ENCODE peak calls at places on chromosomes 11 and 22, in six cellular contexts. One of them, this sample, is unnamed.

GRCh38 chr22:49765951-49766350 is 61.7 kb downstream of the BRD1 start:
- DNase-seq in testis: peak
- DNase-seq in NT2/D1: no peak
- DNase-seq in CD8-positive, alpha-beta T cell: no peak
- DNase-seq in suprapubic skin: no peak
- DNase-seq in Jurkat, Clone E6-1: no peak
- DNase-seq in this sample: no peak

GRCh38 chr11:68994161-68994890 is 13.5 kb upstream of the MRGPRD start:
- DNase-seq in CD8-positive, alpha-beta T cell: no peak
- DNase-seq in suprapubic skin: peak
- DNase-seq in Jurkat, Clone E6-1: no peak
- DNase-seq in testis: peak
- DNase-seq in NT2/D1: no peak
- DNase-seq in this sample: no peak

GRCh38 chr22:46091277-46091977 is 58.9 kb upstream of the PPARA start:
- DNase-seq in NT2/D1: no peak
- DNase-seq in suprapubic skin: no peak
- DNase-seq in Jurkat, Clone E6-1: no peak
- DNase-seq in testis: no peak
- DNase-seq in CD8-positive, alpha-beta T cell: no peak
- DNase-seq in this sample: no peak

GRCh38 chr22:35581023-35581413 is 36.1 kb downstream of the MB start:
- DNase-seq in suprapubic skin: no peak
- DNase-seq in Jurkat, Clone E6-1: no peak
- DNase-seq in testis: no peak
- DNase-seq in CD8-positive, alpha-beta T cell: no peak
- DNase-seq in NT2/D1: no peak
- DNase-seq in this sample: no peak

GRCh38 chr11:111269146-111269868 is 23.8 kb downstream of the POU2AF2 start:
- DNase-seq in Jurkat, Clone E6-1: no peak
- DNase-seq in testis: peak
- DNase-seq in suprapubic skin: no peak
- DNase-seq in CD8-positive, alpha-beta T cell: no peak
- DNase-seq in NT2/D1: no peak
- DNase-seq in this sample: no peak

GRCh38 chr11:111846063-111846462 is 25.3 kb downstream of the ALG9 start:
- DNase-seq in NT2/D1: no peak
- DNase-seq in Jurkat, Clone E6-1: no peak
- DNase-seq in CD8-positive, alpha-beta T cell: no peak
- DNase-seq in testis: no peak
- DNase-seq in suprapubic skin: no peak
- DNase-seq in this sample: no peak

GRCh38 chr11:112222303-112222702 is 3.9 kb upstream of the PTS start:
- DNase-seq in NT2/D1: no peak
- DNase-seq in Jurkat, Clone E6-1: no peak
- DNase-seq in suprapubic skin: no peak
- DNase-seq in testis: no peak
- DNase-seq in CD8-positive, alpha-beta T cell: no peak
- DNase-seq in this sample: no peak

GRCh38 chr22:26409705-26410376 is 19.2 kb upstream of the ASPHD2 start:
- DNase-seq in suprapubic skin: no peak
- DNase-seq in CD8-positive, alpha-beta T cell: no peak
- DNase-seq in testis: no peak
- DNase-seq in NT2/D1: no peak
- DNase-seq in Jurkat, Clone E6-1: no peak
- DNase-seq in this sample: no peak

GRCh38 chr11:119905162-119905561 is 176.2 kb upstream of the NECTIN1 start:
- DNase-seq in Jurkat, Clone E6-1: no peak
- DNase-seq in CD8-positive, alpha-beta T cell: no peak
- DNase-seq in NT2/D1: no peak
- DNase-seq in testis: no peak
- DNase-seq in suprapubic skin: no peak
- DNase-seq in this sample: no peak

GRCh38 chr11:110712643-110713468 is 619 bp upstream of the ARHGAP20 start:
- DNase-seq in testis: peak
- DNase-seq in Jurkat, Clone E6-1: no peak
- DNase-seq in CD8-positive, alpha-beta T cell: no peak
- DNase-seq in NT2/D1: no peak
- DNase-seq in suprapubic skin: no peak
- DNase-seq in this sample: no peak

GRCh38 chr22:35170716-35171697 is 86.3 kb upstream of the HMGXB4 start:
- DNase-seq in CD8-positive, alpha-beta T cell: no peak
- DNase-seq in NT2/D1: no peak
- DNase-seq in suprapubic skin: no peak
- DNase-seq in Jurkat, Clone E6-1: no peak
- DNase-seq in testis: no peak
- DNase-seq in this sample: no peak

GRCh38 chr11:111981270-111981669 is 43.9 kb upstream of the DLAT start:
- DNase-seq in testis: no peak
- DNase-seq in CD8-positive, alpha-beta T cell: no peak
- DNase-seq in suprapubic skin: no peak
- DNase-seq in Jurkat, Clone E6-1: no peak
- DNase-seq in NT2/D1: no peak
- DNase-seq in this sample: no peak

GRCh38 chr22:50308986-50309600 is 1.6 kb upstream of the PLXNB2 start:
- DNase-seq in NT2/D1: no peak
- DNase-seq in CD8-positive, alpha-beta T cell: no peak
- DNase-seq in suprapubic skin: no peak
- DNase-seq in testis: no peak
- DNase-seq in Jurkat, Clone E6-1: no peak
- DNase-seq in this sample: no peak

GRCh38 chr11:75223954-75224643 is 16.5 kb upstream of the TPBGL start:
- DNase-seq in testis: no peak
- DNase-seq in Jurkat, Clone E6-1: no peak
- DNase-seq in NT2/D1: no peak
- DNase-seq in suprapubic skin: no peak
- DNase-seq in CD8-positive, alpha-beta T cell: no peak
- DNase-seq in this sample: no peak

GRCh38 chr11:69425444-69425843 is 56.0 kb upstream of the LINC01488 start:
- DNase-seq in CD8-positive, alpha-beta T cell: no peak
- DNase-seq in Jurkat, Clone E6-1: no peak
- DNase-seq in suprapubic skin: no peak
- DNase-seq in NT2/D1: no peak
- DNase-seq in testis: peak
- DNase-seq in this sample: no peak

GRCh38 chr11:12673924-12674570 is at the start of gene TEAD1:
- DNase-seq in suprapubic skin: peak
- DNase-seq in Jurkat, Clone E6-1: peak
- DNase-seq in testis: peak
- DNase-seq in CD8-positive, alpha-beta T cell: peak
- DNase-seq in NT2/D1: peak
- DNase-seq in this sample: peak
- H3K4me3 ChIP-seq in suprapubic skin: peak
- H3K4me3 ChIP-seq in Jurkat, Clone E6-1: peak
- H3K4me3 ChIP-seq in testis: peak
- H3K4me3 ChIP-seq in CD8-positive, alpha-beta T cell: peak
- H3K4me3 ChIP-seq in NT2/D1: peak
- H3K4me3 ChIP-seq in this sample: peak

GRCh38 chr22:24068717-24069116 is 57.6 kb downstream of the CABIN1 start:
- DNase-seq in CD8-positive, alpha-beta T cell: no peak
- DNase-seq in NT2/D1: no peak
- DNase-seq in suprapubic skin: no peak
- DNase-seq in Jurkat, Clone E6-1: no peak
- DNase-seq in testis: no peak
- DNase-seq in this sample: no peak
- H3K4me3 ChIP-seq in CD8-positive, alpha-beta T cell: no peak
- H3K4me3 ChIP-seq in NT2/D1: no peak
- H3K4me3 ChIP-seq in suprapubic skin: no peak
- H3K4me3 ChIP-seq in Jurkat, Clone E6-1: no peak
- H3K4me3 ChIP-seq in testis: no peak
- H3K4me3 ChIP-seq in this sample: no peak

GRCh38 chr11:122423886-122424285 is 231.6 kb upstream of the UBASH3B start:
- DNase-seq in NT2/D1: no peak
- DNase-seq in CD8-positive, alpha-beta T cell: no peak
- DNase-seq in Jurkat, Clone E6-1: no peak
- DNase-seq in testis: no peak
- DNase-seq in suprapubic skin: no peak
- DNase-seq in this sample: no peak
- H3K4me3 ChIP-seq in NT2/D1: no peak
- H3K4me3 ChIP-seq in CD8-positive, alpha-beta T cell: no peak
- H3K4me3 ChIP-seq in Jurkat, Clone E6-1: no peak
- H3K4me3 ChIP-seq in testis: no peak
- H3K4me3 ChIP-seq in suprapubic skin: no peak
- H3K4me3 ChIP-seq in this sample: no peak

GRCh38 chr11:47270331-47271271 is 668 bp downstream of the MADD start:
- DNase-seq in Jurkat, Clone E6-1: no peak
- DNase-seq in testis: peak
- DNase-seq in NT2/D1: no peak
- DNase-seq in suprapubic skin: no peak
- DNase-seq in CD8-positive, alpha-beta T cell: peak
- DNase-seq in this sample: no peak

GRCh38 chr11:47268448-47269001 is 1.4 kb upstream of the MADD start:
- DNase-seq in NT2/D1: no peak
- DNase-seq in testis: no peak
- DNase-seq in CD8-positive, alpha-beta T cell: no peak
- DNase-seq in suprapubic skin: no peak
- DNase-seq in Jurkat, Clone E6-1: no peak
- DNase-seq in this sample: no peak

GRCh38 chr11:47269829-47270305 is at the start of gene MADD:
- DNase-seq in NT2/D1: no peak
- DNase-seq in CD8-positive, alpha-beta T cell: peak
- DNase-seq in testis: peak
- DNase-seq in Jurkat, Clone E6-1: peak
- DNase-seq in suprapubic skin: peak
- DNase-seq in this sample: peak

GRCh38 chr11:47269002-47269828 is 718 bp upstream of the MADD start:
- DNase-seq in NT2/D1: peak
- DNase-seq in CD8-positive, alpha-beta T cell: peak
- DNase-seq in suprapubic skin: peak
- DNase-seq in testis: peak
- DNase-seq in Jurkat, Clone E6-1: peak
- DNase-seq in this sample: peak

DNA sequence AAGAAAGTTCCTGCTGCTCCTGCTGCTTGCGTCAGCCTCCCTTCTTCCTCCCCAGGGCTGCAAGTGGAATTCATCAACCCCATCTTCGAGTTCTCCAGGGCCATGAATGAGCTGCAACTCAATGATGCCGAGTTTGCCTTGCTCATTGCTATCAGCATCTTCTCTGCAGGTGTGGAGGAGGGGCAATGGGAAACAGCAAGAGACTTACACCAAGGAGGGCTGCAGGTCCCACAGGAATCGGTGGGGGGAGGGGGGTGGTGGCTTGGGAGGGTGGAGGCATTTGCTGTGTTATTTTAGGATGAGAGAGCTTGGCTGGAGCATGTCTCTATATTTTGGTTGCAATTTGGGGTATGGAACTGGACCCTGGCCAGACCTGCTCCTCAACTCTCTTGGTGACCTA is 2.1 kb upstream of the MADD start:
- DNase-seq in NT2/D1: no peak
- DNase-seq in suprapubic skin: no peak
- DNase-seq in CD8-positive, alpha-beta T cell: no peak
- DNase-seq in Jurkat, Clone E6-1: no peak
- DNase-seq in testis: no peak
- DNase-seq in this sample: no peak
- H3K4me3 ChIP-seq in NT2/D1: no peak
- H3K4me3 ChIP-seq in suprapubic skin: no peak
- H3K4me3 ChIP-seq in CD8-positive, alpha-beta T cell: no peak
- H3K4me3 ChIP-seq in Jurkat, Clone E6-1: no peak
- H3K4me3 ChIP-seq in testis: no peak
- H3K4me3 ChIP-seq in this sample: no peak

DNA sequence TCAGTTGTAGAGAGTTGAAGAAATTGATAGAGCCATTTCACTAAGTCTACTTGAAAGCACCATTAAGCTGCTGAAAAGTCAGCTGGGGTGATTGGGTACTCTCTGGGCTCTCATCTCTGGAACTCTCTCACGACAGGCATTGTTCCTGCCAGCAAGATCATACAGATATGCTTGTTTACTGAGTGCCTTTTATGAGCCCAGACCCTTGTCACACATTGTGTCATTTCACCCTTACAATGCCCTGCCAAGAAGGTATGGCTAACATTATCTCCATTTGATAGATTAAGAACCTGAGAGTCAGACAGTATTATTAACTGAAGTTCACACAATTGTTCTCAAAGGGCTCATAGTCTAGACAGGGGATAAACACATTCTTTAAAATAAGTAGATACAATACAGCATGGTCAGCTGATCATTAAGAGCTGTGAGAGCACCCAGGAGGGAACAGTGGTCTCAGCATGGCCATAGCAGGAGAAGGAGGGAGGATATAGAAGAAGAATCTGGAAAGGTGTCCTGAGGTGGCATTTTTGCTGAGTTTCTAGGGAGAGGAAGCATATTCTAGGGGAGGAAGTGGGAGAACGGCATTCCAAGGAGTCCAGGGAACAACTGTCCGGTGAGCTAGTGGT is 580.5 kb downstream of the INSC start:
- DNase-seq in Jurkat, Clone E6-1: no peak
- DNase-seq in suprapubic skin: no peak
- DNase-seq in testis: no peak
- DNase-seq in NT2/D1: no peak
- DNase-seq in CD8-positive, alpha-beta T cell: no peak
- DNase-seq in this sample: no peak
- H3K4me3 ChIP-seq in Jurkat, Clone E6-1: no peak
- H3K4me3 ChIP-seq in suprapubic skin: no peak
- H3K4me3 ChIP-seq in testis: no peak
- H3K4me3 ChIP-seq in NT2/D1: no peak
- H3K4me3 ChIP-seq in CD8-positive, alpha-beta T cell: no peak
- H3K4me3 ChIP-seq in this sample: no peak

This sample was measured in skeletal muscle cell.